ENCODE peak calls at places on chromosomes 2 and 18, in eight cellular contexts. One of them, this sample, is unnamed.

GRCh38 chr18:29588446-29589100 is 1411.6 kb upstream of the CDH2 start:
- DNase-seq in amygdala: no peak
- DNase-seq in left ventricle myocardium inferior: no peak
- DNase-seq in KBM-7: no peak
- DNase-seq in WTC11: no peak
- DNase-seq in caudate nucleus: no peak
- DNase-seq in SK-MEL-5: no peak
- DNase-seq in stimulated activated CD8-positive, alpha-beta memory T cell treated with anti-CD3 and anti-CD28 coated beads, Interleukin-15, amount 100 ng/mL, for 24 hours: no peak
- DNase-seq in this sample: no peak

GRCh38 chr2:172704072-172704936 is 31.3 kb upstream of the RAPGEF4 start:
- DNase-seq in amygdala: no peak
- DNase-seq in left ventricle myocardium inferior: no peak
- DNase-seq in KBM-7: peak; percentile 67
- DNase-seq in WTC11: no peak
- DNase-seq in caudate nucleus: no peak
- DNase-seq in SK-MEL-5: peak; percentile 60
- DNase-seq in stimulated activated CD8-positive, alpha-beta memory T cell treated with anti-CD3 and anti-CD28 coated beads, Interleukin-15, amount 100 ng/mL, for 24 hours: no peak
- DNase-seq in this sample: no peak

GRCh38 chr2:239385096-239386000 is 15.5 kb downstream of the HDAC4 start:
- DNase-seq in amygdala: no peak
- DNase-seq in left ventricle myocardium inferior: no peak
- DNase-seq in KBM-7: no peak
- DNase-seq in WTC11: no peak
- DNase-seq in caudate nucleus: no peak
- DNase-seq in SK-MEL-5: no peak
- DNase-seq in stimulated activated CD8-positive, alpha-beta memory T cell treated with anti-CD3 and anti-CD28 coated beads, Interleukin-15, amount 100 ng/mL, for 24 hours: no peak
- DNase-seq in this sample: no peak

GRCh38 chr2:20781656-20782265 is 41.1 kb downstream of the LDAH start:
- DNase-seq in amygdala: no peak
- DNase-seq in left ventricle myocardium inferior: no peak
- DNase-seq in KBM-7: peak; percentile 19
- DNase-seq in WTC11: peak; percentile 36
- DNase-seq in caudate nucleus: no peak
- DNase-seq in SK-MEL-5: peak; percentile 62
- DNase-seq in stimulated activated CD8-positive, alpha-beta memory T cell treated with anti-CD3 and anti-CD28 coated beads, Interleukin-15, amount 100 ng/mL, for 24 hours: no peak
- DNase-seq in this sample: no peak

GRCh38 chr2:19654310-19655090 is 247.3 kb downstream of the TTC32 start:
- DNase-seq in amygdala: no peak
- DNase-seq in left ventricle myocardium inferior: no peak
- DNase-seq in KBM-7: no peak
- DNase-seq in WTC11: no peak
- DNase-seq in caudate nucleus: no peak
- DNase-seq in SK-MEL-5: no peak
- DNase-seq in stimulated activated CD8-positive, alpha-beta memory T cell treated with anti-CD3 and anti-CD28 coated beads, Interleukin-15, amount 100 ng/mL, for 24 hours: no peak
- DNase-seq in this sample: peak; percentile 68

GRCh38 chr2:12432985-12433640 is 283.6 kb upstream of the TRIB2 start:
- DNase-seq in amygdala: no peak
- DNase-seq in left ventricle myocardium inferior: no peak
- DNase-seq in KBM-7: no peak
- DNase-seq in WTC11: no peak
- DNase-seq in caudate nucleus: no peak
- DNase-seq in SK-MEL-5: no peak
- DNase-seq in stimulated activated CD8-positive, alpha-beta memory T cell treated with anti-CD3 and anti-CD28 coated beads, Interleukin-15, amount 100 ng/mL, for 24 hours: no peak
- DNase-seq in this sample: no peak

GRCh38 chr2:238645716-238646115 is 202.2 kb upstream of the TWIST2 start:
- DNase-seq in amygdala: no peak
- DNase-seq in left ventricle myocardium inferior: no peak
- DNase-seq in KBM-7: no peak
- DNase-seq in WTC11: no peak
- DNase-seq in caudate nucleus: no peak
- DNase-seq in SK-MEL-5: no peak
- DNase-seq in stimulated activated CD8-positive, alpha-beta memory T cell treated with anti-CD3 and anti-CD28 coated beads, Interleukin-15, amount 100 ng/mL, for 24 hours: no peak
- DNase-seq in this sample: no peak

GRCh38 chr2:103103678-103104077 is 341.8 kb downstream of the TMEM182 start:
- DNase-seq in amygdala: no peak
- DNase-seq in left ventricle myocardium inferior: no peak
- DNase-seq in KBM-7: no peak
- DNase-seq in WTC11: no peak
- DNase-seq in caudate nucleus: no peak
- DNase-seq in SK-MEL-5: no peak
- DNase-seq in stimulated activated CD8-positive, alpha-beta memory T cell treated with anti-CD3 and anti-CD28 coated beads, Interleukin-15, amount 100 ng/mL, for 24 hours: no peak
- DNase-seq in this sample: no peak

GRCh38 chr2:37070931-37071330 is 13.2 kb downstream of the HEATR5B start:
- DNase-seq in amygdala: no peak
- DNase-seq in left ventricle myocardium inferior: no peak
- DNase-seq in KBM-7: no peak
- DNase-seq in WTC11: no peak
- DNase-seq in caudate nucleus: no peak
- DNase-seq in SK-MEL-5: no peak
- DNase-seq in stimulated activated CD8-positive, alpha-beta memory T cell treated with anti-CD3 and anti-CD28 coated beads, Interleukin-15, amount 100 ng/mL, for 24 hours: no peak
- DNase-seq in this sample: no peak

GRCh38 chr2:176582990-176583481 is 313.8 kb downstream of the MTX2 start:
- DNase-seq in amygdala: no peak
- DNase-seq in left ventricle myocardium inferior: no peak
- DNase-seq in KBM-7: no peak
- DNase-seq in WTC11: no peak
- DNase-seq in caudate nucleus: no peak
- DNase-seq in SK-MEL-5: peak; percentile 27
- DNase-seq in stimulated activated CD8-positive, alpha-beta memory T cell treated with anti-CD3 and anti-CD28 coated beads, Interleukin-15, amount 100 ng/mL, for 24 hours: no peak
- DNase-seq in this sample: no peak

GRCh38 chr2:142144547-142144946 is 13.7 kb upstream of the LRP1B start:
- DNase-seq in amygdala: no peak
- DNase-seq in left ventricle myocardium inferior: no peak
- DNase-seq in KBM-7: no peak
- DNase-seq in WTC11: no peak
- DNase-seq in caudate nucleus: no peak
- DNase-seq in SK-MEL-5: no peak
- DNase-seq in stimulated activated CD8-positive, alpha-beta memory T cell treated with anti-CD3 and anti-CD28 coated beads, Interleukin-15, amount 100 ng/mL, for 24 hours: no peak
- DNase-seq in this sample: no peak

GRCh38 chr2:8522682-8523081 is 159.2 kb upstream of the ID2 start:
- DNase-seq in amygdala: no peak
- DNase-seq in left ventricle myocardium inferior: no peak
- DNase-seq in KBM-7: no peak
- DNase-seq in WTC11: no peak
- DNase-seq in caudate nucleus: no peak
- DNase-seq in SK-MEL-5: no peak
- DNase-seq in stimulated activated CD8-positive, alpha-beta memory T cell treated with anti-CD3 and anti-CD28 coated beads, Interleukin-15, amount 100 ng/mL, for 24 hours: no peak
- DNase-seq in this sample: no peak

GRCh38 chr2:197904446-197904845 is 100.1 kb downstream of the PLCL1 start:
- DNase-seq in amygdala: no peak
- DNase-seq in left ventricle myocardium inferior: no peak
- DNase-seq in KBM-7: peak; percentile 33
- DNase-seq in WTC11: no peak
- DNase-seq in caudate nucleus: no peak
- DNase-seq in SK-MEL-5: no peak
- DNase-seq in stimulated activated CD8-positive, alpha-beta memory T cell treated with anti-CD3 and anti-CD28 coated beads, Interleukin-15, amount 100 ng/mL, for 24 hours: no peak
- DNase-seq in this sample: no peak

GRCh38 chr2:200337621-200338020 is 31.1 kb downstream of the SPATS2L start:
- DNase-seq in amygdala: no peak
- DNase-seq in left ventricle myocardium inferior: no peak
- DNase-seq in KBM-7: no peak
- DNase-seq in WTC11: no peak
- DNase-seq in caudate nucleus: no peak
- DNase-seq in SK-MEL-5: no peak
- DNase-seq in stimulated activated CD8-positive, alpha-beta memory T cell treated with anti-CD3 and anti-CD28 coated beads, Interleukin-15, amount 100 ng/mL, for 24 hours: no peak
- DNase-seq in this sample: no peak

GRCh38 chr2:55175254-55176093 is 56.6 kb downstream of the CLHC1 start:
- DNase-seq in amygdala: no peak
- DNase-seq in left ventricle myocardium inferior: no peak
- DNase-seq in KBM-7: peak; percentile 40
- DNase-seq in WTC11: no peak
- DNase-seq in caudate nucleus: no peak
- DNase-seq in SK-MEL-5: peak; percentile 80
- DNase-seq in stimulated activated CD8-positive, alpha-beta memory T cell treated with anti-CD3 and anti-CD28 coated beads, Interleukin-15, amount 100 ng/mL, for 24 hours: no peak
- DNase-seq in this sample: no peak